ENCODE peak calls at places on chromosomes 2 and 18, in seven cellular contexts. M is B cell; R is PC-9; D is prostate gland; H is CD8-positive, alpha-beta T cell; G is chondrocyte; E is dorsolateral prefrontal cortex. L is an unnamed sample.
A peak's percentile ranks its signal among the peaks of the same experiment; 100 is the strongest.

GRCh38 chr18:35513181-35513932 is 15.6 kb upstream of the INO80C start:
- DNase-seq in R (peak; percentile 86), G (peak; percentile 98), D (no peak), E (no peak), H (no peak), M (no peak), L (no peak)

GRCh38 chr2:162074937-162075688 is 1.1 kb upstream of the DPP4 start:
- DNase-seq in M (no peak), H (no peak), D (no peak), E (no peak), G (no peak), R (no peak), L (no peak)

GRCh38 chr2:58992062-58992736 is 751.1 kb upstream of the FANCL start:
- DNase-seq in M (no peak), D (no peak), R (no peak), H (no peak), G (no peak), E (no peak), L (no peak)

GRCh38 chr2:118250463-118250862 is 162.2 kb downstream of the INSIG2 start:
- DNase-seq in R (peak; percentile 30), E (no peak), H (no peak), D (no peak), G (no peak), M (no peak), L (no peak)

GRCh38 chr2:86000938-86001312 is 104.8 kb downstream of the POLR1A start:
- DNase-seq in E (no peak), H (no peak), R (no peak), G (peak; percentile 4), M (no peak), D (no peak), L (no peak)

GRCh38 chr18:79855147-79855910 is 57.6 kb downstream of the KCNG2 start:
- DNase-seq in E (peak; percentile 22), H (no peak), G (no peak), D (no peak), R (no peak), M (peak; percentile 53), L (peak; percentile 71)

GRCh38 chr2:108377815-108378630 is at the start of gene SULT1C4:
- DNase-seq in E (no peak), G (no peak), D (peak; percentile 16), M (no peak), R (no peak), H (no peak), L (no peak)

GRCh38 chr2:10022886-10023662 is 20.3 kb upstream of the KLF11 start:
- DNase-seq in G (peak; percentile 56), R (no peak), H (no peak), E (no peak), M (no peak), D (no peak), L (no peak)

GRCh38 chr2:26059542-26059941 is 25.7 kb downstream of the RAB10 start:
- DNase-seq in G (no peak), R (no peak), M (no peak), D (no peak), E (no peak), H (no peak), L (no peak)

GRCh38 chr2:121297217-121297830 is 12.3 kb upstream of the TFCP2L1 start:
- DNase-seq in G (no peak), R (peak; percentile 42), M (no peak), E (peak; percentile 38), D (no peak), H (no peak), L (no peak)
- TF ChIP-seq CTCF in G (peak; percentile 79), R (peak; percentile 80), M (no peak), E (peak; percentile 56), D (no peak), H (no peak), L (peak; percentile 32)

GRCh38 chr2:64625352-64626145 is 28.2 kb downstream of the SERTAD2 start:
- DNase-seq in D (no peak), H (no peak), E (no peak), M (peak; percentile 13), G (no peak), R (no peak), L (peak; percentile 35)
- TF ChIP-seq CTCF in D (no peak), H (no peak), E (no peak), M (no peak), G (peak; percentile 28), R (no peak), L (no peak)

GRCh38 chr2:191231995-191232394 is 13.2 kb upstream of the MYO1B start:
- DNase-seq in D (no peak), R (no peak), E (no peak), H (no peak), M (no peak), G (no peak), L (no peak)
- TF ChIP-seq CTCF in D (no peak), R (peak; percentile 40), E (peak; percentile 52), H (no peak), M (no peak), G (peak; percentile 80), L (no peak)

GRCh38 chr2:96837575-96837974 is 6.2 kb downstream of the ANKRD23 start:
- DNase-seq in M (no peak), D (no peak), E (no peak), G (peak; percentile 79), R (no peak), H (no peak), L (no peak)
- TF ChIP-seq CTCF in M (no peak), D (no peak), E (no peak), G (no peak), R (no peak), H (no peak), L (no peak)

GRCh38 chr2:132416996-132417395 is 391 bp downstream of the GPR39 start:
- DNase-seq in E (no peak), H (no peak), G (no peak), M (no peak), R (no peak), D (no peak), L (no peak)
- TF ChIP-seq CTCF in E (no peak), H (no peak), G (no peak), M (no peak), R (peak; percentile 86), D (no peak), L (no peak)